ENCODE peak calls at places on chromosomes 2 and 18, in five cellular contexts. K, W, V, A and S are unnamed samples.
A peak's percentile ranks its signal among the peaks of the same experiment; 100 is the strongest.

GRCh38 chr2:151627368-151627767 is 106.9 kb downstream of the NEB start:
- DNase-seq in K (no peak), W (no peak), V (no peak), A (no peak), S (peak; percentile 20)

GRCh38 chr2:79723830-79724229 is 211.0 kb downstream of the CTNNA2 start:
- DNase-seq in K (peak; percentile 98), W (no peak), V (no peak), A (no peak), S (peak; percentile 0)

GRCh38 chr18:48548404-48548771 is 9.6 kb downstream of the CTIF start:
- DNase-seq in K (no peak), W (no peak), V (no peak), A (no peak), S (no peak)

GRCh38 chr2:203583696-203584095 is 48.6 kb upstream of the RAPH1 start:
- DNase-seq in K (peak; percentile 76), W (peak; percentile 94), V (no peak), A (no peak), S (no peak)

GRCh38 chr2:234679766-234680687 is 183.1 kb upstream of the ARL4C start:
- DNase-seq in K (peak; percentile 99), W (no peak), V (peak; percentile 98), A (peak; percentile 90), S (peak; percentile 79)

GRCh38 chr2:30747206-30747605 is 60.0 kb downstream of the CAPN13 start:
- DNase-seq in K (no peak), W (no peak), V (no peak), A (no peak), S (no peak)

GRCh38 chr2:239960929-239961661 is 64.0 kb downstream of the NDUFA10 start:
- DNase-seq in K (no peak), W (no peak), V (no peak), A (no peak), S (no peak)

GRCh38 chr18:75635096-75635495 is 207.6 kb upstream of the SMIM21 start:
- DNase-seq in K (no peak), W (no peak), V (no peak), A (no peak), S (no peak)

GRCh38 chr2:223580951-223581350 is 21.2 kb downstream of the SCG2 start:
- DNase-seq in K (peak; percentile 84), W (no peak), V (no peak), A (no peak), S (peak; percentile 40)

GRCh38 chr2:1173528-1173927 is 222.9 kb downstream of the SNTG2 start:
- DNase-seq in K (no peak), W (no peak), V (no peak), A (no peak), S (no peak)

GRCh38 chr2:58634653-58635347 is 393.7 kb upstream of the FANCL start:
- DNase-seq in K (no peak), W (no peak), V (no peak), A (peak; percentile 47), S (peak; percentile 88)

GRCh38 chr2:197107291-197108269 is 181.1 kb upstream of the PGAP1 start:
- DNase-seq in K (peak; percentile 69), W (no peak), V (no peak), A (no peak), S (peak; percentile 99)

GRCh38 chr2:36731941-36732700 is 35.6 kb downstream of the VIT start:
- DNase-seq in K (peak; percentile 30), W (no peak), V (no peak), A (no peak), S (peak; percentile 86)

GRCh38 chr18:34624551-34624950 is 85.5 kb upstream of the DTNA start:
- DNase-seq in K (peak; percentile 4), W (no peak), V (no peak), A (no peak), S (no peak)

GRCh38 chr2:222878284-222878876 is 17.5 kb downstream of the ACSL3 start:
- DNase-seq in K (no peak), W (no peak), V (peak; percentile 47), A (no peak), S (no peak)

GRCh38 chr2:206873426-206873825 is 65.9 kb upstream of the CPO start:
- DNase-seq in K (no peak), W (no peak), V (no peak), A (no peak), S (peak; percentile 81)

GRCh38 chr2:186460465-186460864 is 25.6 kb upstream of the ZC3H15 start:
- DNase-seq in K (peak; percentile 32), W (peak; percentile 52), V (peak; percentile 68), A (no peak), S (no peak)

GRCh38 chr2:205914736-205915510 is 171.1 kb downstream of the INO80D start:
- DNase-seq in K (peak; percentile 5), W (no peak), V (no peak), A (no peak), S (no peak)

GRCh38 chr2:236607471-236608307 is 38.1 kb downstream of the ACKR3 start:
- DNase-seq in K (peak; percentile 14), W (no peak), V (no peak), A (no peak), S (peak; percentile 97)

GRCh38 chr2:234257859-234258561 is 207.5 kb downstream of the SPP2 start:
- DNase-seq in K (peak; percentile 99), W (no peak), V (peak; percentile 64), A (peak; percentile 92), S (peak; percentile 87)

GRCh38 chr2:102144128-102144527 is 1.6 kb downstream of the IL1R1 start:
- DNase-seq in K (no peak), W (no peak), V (no peak), A (no peak), S (no peak)

GRCh38 chr2:47077442-47078117 is 77.5 kb downstream of the STPG4 start:
- DNase-seq in K (no peak), W (no peak), V (no peak), A (peak; percentile 50), S (no peak)

GRCh38 chr2:69538872-69539548 is 101.8 kb upstream of the NFU1 start:
- DNase-seq in K (no peak), W (no peak), V (peak; percentile 66), A (no peak), S (peak; percentile 22)

GRCh38 chr2:105919826-105920225 is 175.1 kb downstream of the NCK2 start:
- DNase-seq in K (peak; percentile 62), W (no peak), V (peak; percentile 35), A (peak; percentile 62), S (no peak)

GRCh38 chr2:42927334-42928160 is 135.2 kb upstream of the HAAO start:
- DNase-seq in K (peak; percentile 31), W (no peak), V (peak; percentile 46), A (no peak), S (no peak)

GRCh38 chr2:64035067-64035942 is 16.1 kb upstream of the VPS54 start:
- DNase-seq in K (peak; percentile 72), W (no peak), V (no peak), A (no peak), S (no peak)

GRCh38 chr18:45845410-45845809 is 19.9 kb downstream of the SIGLEC15 start:
- DNase-seq in K (no peak), W (no peak), V (no peak), A (no peak), S (no peak)

GRCh38 chr2:136065907-136066306 is 52.0 kb downstream of the CXCR4 start:
- DNase-seq in K (no peak), W (no peak), V (no peak), A (no peak), S (no peak)

GRCh38 chr18:10926565-10927194 is 222.7 kb downstream of the PIEZO2 start:
- DNase-seq in K (peak; percentile 68), W (no peak), V (no peak), A (no peak), S (no peak)

GRCh38 chr18:49249523-49249922 is 210.9 kb downstream of the DYM start:
- DNase-seq in K (peak; percentile 88), W (no peak), V (no peak), A (no peak), S (no peak)

GRCh38 chr2:209259767-209260166 is 164.1 kb upstream of the MAP2 start:
- DNase-seq in K (no peak), W (no peak), V (peak; percentile 30), A (no peak), S (no peak)
- H2AFZ ChIP-seq in K (no peak overlapping the region), W (no peak overlapping the region), V (no peak overlapping the region), A (no peak overlapping the region), S (no peak overlapping the region)

GRCh38 chr2:241570961-241571581 is 12.5 kb downstream of the BOK start:
- DNase-seq in K (no peak), W (no peak), V (no peak), A (no peak), S (no peak)
- H3K27ac ChIP-seq in K (no peak overlapping the region), W (no peak overlapping the region), V (no peak overlapping the region), A (no peak overlapping the region), S (no peak overlapping the region)

DNA sequence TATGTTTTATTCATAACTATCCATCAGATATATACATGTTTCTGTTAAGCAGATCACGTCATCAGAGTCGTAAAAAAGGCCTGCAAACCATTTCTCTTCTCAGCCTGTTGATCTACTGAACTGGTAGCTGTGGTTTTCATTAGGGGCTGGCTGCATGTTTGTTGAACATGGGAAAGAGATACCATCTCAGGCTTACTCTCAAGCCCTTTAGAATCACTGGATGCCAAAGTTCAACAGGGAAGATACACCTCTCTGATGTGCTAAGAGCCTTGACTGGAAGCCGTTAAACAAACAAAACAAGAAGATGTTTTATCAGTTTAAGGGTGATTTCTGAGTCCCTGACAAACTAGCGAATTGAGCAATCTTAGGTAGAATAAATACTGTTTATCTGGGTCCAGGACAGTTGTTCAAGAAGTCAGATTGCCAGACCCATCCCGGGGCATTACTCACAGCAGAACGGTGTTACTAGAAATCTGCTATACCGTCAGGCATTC is 94.5 kb upstream of the LMAN1 start:
- DNase-seq in K (no peak), W (no peak), V (peak; percentile 97), A (no peak), S (no peak)
- H2AFZ ChIP-seq in K (no peak overlapping the region), W (no peak overlapping the region), V (no peak overlapping the region), A (no peak overlapping the region), S (no peak overlapping the region)

GRCh38 chr2:213237251-213237650 is 47.0 kb upstream of the SPAG16 start:
- DNase-seq in K (peak; percentile 52), W (no peak), V (no peak), A (no peak), S (no peak)

GRCh38 chr2:213241817-213242216 is 42.4 kb upstream of the SPAG16 start:
- DNase-seq in K (no peak), W (no peak), V (no peak), A (no peak), S (no peak)

GRCh38 chr2:213235741-213236140 is 48.5 kb upstream of the SPAG16 start:
- DNase-seq in K (no peak), W (no peak), V (no peak), A (no peak), S (no peak)

GRCh38 chr2:213237787-213238186 is 46.5 kb upstream of the SPAG16 start:
- DNase-seq in K (no peak), W (no peak), V (no peak), A (no peak), S (no peak)

DNA sequence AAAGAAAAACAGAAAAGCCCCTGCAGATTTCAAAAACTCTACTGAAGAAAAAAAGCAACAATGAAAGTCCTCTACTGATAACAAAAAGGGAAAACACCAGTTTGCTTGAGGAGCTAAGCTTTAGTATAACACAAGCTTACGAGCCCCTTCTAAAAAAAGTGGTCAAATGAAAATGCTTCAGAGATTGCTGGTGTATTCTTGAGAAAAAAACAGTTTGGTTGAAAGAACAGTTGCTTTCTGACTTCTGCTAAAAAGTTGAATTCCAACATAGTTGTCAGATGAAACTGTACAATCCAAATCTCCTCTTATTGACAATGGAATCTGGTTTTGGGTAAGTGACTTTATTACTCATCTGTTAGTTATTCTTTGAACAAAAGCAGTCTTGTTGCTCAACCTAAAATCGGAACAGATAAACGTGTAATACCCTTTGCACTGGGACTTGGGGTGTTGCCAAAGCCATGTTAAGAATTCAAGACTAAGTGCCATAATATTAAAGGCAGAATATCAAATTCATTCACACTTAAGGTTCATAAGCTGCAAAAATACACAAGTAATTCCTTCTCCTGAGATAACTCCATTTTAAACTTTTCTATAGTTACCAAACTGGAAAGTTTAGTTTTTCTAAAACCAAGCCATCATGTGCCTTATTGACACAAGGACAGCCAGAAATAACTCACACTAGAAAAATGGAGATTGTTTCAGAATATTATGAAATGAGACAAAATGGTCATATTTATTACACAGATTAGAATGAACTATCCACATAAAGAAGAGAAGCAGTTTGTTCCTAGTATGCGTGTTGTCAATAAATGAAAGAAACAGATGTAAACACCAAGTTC is 45.3 kb upstream of the SPAG16 start:
- DNase-seq in K (peak; percentile 86), W (no peak), V (peak; percentile 97), A (peak; percentile 36), S (peak; percentile 87)
- H3K27ac ChIP-seq in K (peak overlapping the region; percentile 77), W (no peak overlapping the region), V (peak overlapping the region; percentile 46), A (peak overlapping the region; percentile 19), S (peak overlapping the region; percentile 79)